ENCODE peak calls at places on chromosomes 11 and 22, in eight cellular contexts. Y, W, X, B, D, Q, H and A are unnamed samples.

GRCh38 chr22:31263896-31264295 is 28.4 kb downstream of the PIK3IP1 start:
- DNase-seq in Q (no peak), X (no peak), Y (no peak), H (no peak), B (no peak), W (no peak), D (no peak), A (no peak)

GRCh38 chr11:128643661-128644060 is 50.2 kb upstream of the FLI1 start:
- DNase-seq in Q (no peak), X (no peak), Y (no peak), W (no peak), B (no peak), D (no peak), H (no peak), A (no peak)

GRCh38 chr11:130782361-130783221 is 133.7 kb downstream of the SNX19 start:
- DNase-seq in W (no peak), Q (no peak), X (no peak), Y (peak), H (no peak), B (peak), D (no peak), A (no peak)

GRCh38 chr11:72088076-72088806 is 7.6 kb downstream of the LRRC51 start:
- DNase-seq in X (no peak), D (no peak), B (no peak), H (no peak), W (no peak), Y (no peak), Q (no peak), A (peak)

GRCh38 chr11:27317751-27318150 is 45.3 kb downstream of the CCDC34 start:
- DNase-seq in X (no peak), Y (peak), D (no peak), Q (no peak), B (peak), W (no peak), H (no peak), A (peak)

GRCh38 chr11:126318642-126319373 is 14.9 kb downstream of the DCPS start:
- DNase-seq in Q (no peak), X (no peak), Y (peak), D (peak), B (peak), H (no peak), W (peak), A (no peak)

GRCh38 chr11:636511-637332 is at the start of gene DRD4:
- DNase-seq in H (no peak), Q (no peak), X (no peak), Y (peak), D (no peak), B (no peak), W (no peak), A (no peak)

GRCh38 chr11:121656333-121657090 is 203.7 kb upstream of the SORL1-AS1 start:
- DNase-seq in D (no peak), B (no peak), H (no peak), W (no peak), Y (no peak), Q (no peak), X (no peak), A (no peak)

GRCh38 chr11:68670208-68670992 is 13.9 kb upstream of the GAL start:
- DNase-seq in Q (no peak), H (no peak), W (no peak), Y (no peak), B (no peak), X (no peak), D (no peak), A (peak)

GRCh38 chr11:18780329-18780728 is 11.3 kb downstream of the PTPN5 start:
- DNase-seq in B (no peak), Y (no peak), X (no peak), D (no peak), H (no peak), Q (no peak), W (no peak), A (no peak)

GRCh38 chr22:46439576-46440465 is 97.6 kb downstream of the CELSR1 start:
- DNase-seq in W (no peak), X (no peak), Y (no peak), D (no peak), H (no peak), B (no peak), Q (no peak), A (peak)

GRCh38 chr11:66920978-66921784 is 37.0 kb downstream of the PC start:
- DNase-seq in X (no peak), Y (no peak), B (no peak), H (no peak), Q (no peak), W (no peak), D (no peak), A (no peak)

GRCh38 chr22:49212466-49212865 is 615.2 kb downstream of the BRD1 start:
- DNase-seq in Y (no peak), H (no peak), X (no peak), W (no peak), Q (no peak), B (no peak), D (no peak), A (no peak)

GRCh38 chr11:10692716-10693115 is 839 bp downstream of the IRAG1 start:
- DNase-seq in H (no peak), B (no peak), W (no peak), D (no peak), X (no peak), Q (no peak), Y (no peak), A (no peak)

GRCh38 chr11:122104381-122104780 is 11.6 kb downstream of the BLID start:
- DNase-seq in D (no peak), W (no peak), Y (no peak), X (no peak), Q (no peak), B (no peak), H (no peak), A (no peak)

GRCh38 chr11:94028436-94028835 is 7.3 kb downstream of the HEPHL1 start:
- DNase-seq in B (peak), D (no peak), Y (peak), Q (no peak), H (no peak), W (no peak), X (no peak), A (no peak)

GRCh38 chr11:69914286-69915150 is 95.3 kb upstream of the FGF3 start:
- DNase-seq in D (no peak), Q (no peak), X (no peak), H (no peak), Y (no peak), B (no peak), W (no peak), A (no peak)

GRCh38 chr11:62554377-62554776 is 7.8 kb upstream of the AHNAK start:
- DNase-seq in Q (no peak), D (no peak), W (no peak), X (no peak), B (peak), H (no peak), Y (no peak), A (no peak)

GRCh38 chr22:26418620-26419019 is 10.4 kb upstream of the ASPHD2 start:
- DNase-seq in H (peak), W (no peak), B (no peak), Y (no peak), Q (no peak), X (no peak), D (no peak), A (no peak)

GRCh38 chr11:29432719-29433325 is 584.0 kb downstream of the KCNA4 start:
- DNase-seq in Q (no peak), Y (no peak), H (peak), D (peak), B (peak), W (no peak), X (no peak), A (peak)

GRCh38 chr11:88329563-88330250 is 7.8 kb downstream of the CTSC start:
- DNase-seq in Q (no peak), Y (no peak), D (no peak), B (no peak), W (no peak), H (no peak), X (no peak), A (no peak)

GRCh38 chr22:45600791-45601730 is 70.6 kb upstream of the ATXN10 start:
- DNase-seq in Y (no peak), X (no peak), W (no peak), B (no peak), D (no peak), Q (no peak), H (no peak), A (no peak)

GRCh38 chr11:125261471-125262087 is 97.0 kb downstream of the PKNOX2 start:
- DNase-seq in Y (no peak), H (no peak), D (no peak), B (peak), X (no peak), Q (no peak), W (no peak), A (no peak)